ENCODE peak calls at places on chromosomes 6 and 20, in seven cellular contexts. Y is CD8-positive, alpha-beta T cell; M is coronary artery; O is Peyer's patch; R is heart right ventricle; C is hepatocyte; F is K562. P is an unnamed sample.

GRCh38 chr6:21441386-21441785 is 152.2 kb upstream of the SOX4 start:
- DNase-seq in Y (no peak), M (no peak), O (no peak), R (no peak), C (no peak), F (no peak), P (no peak)

GRCh38 chr6:11350294-11350693 is 117.8 kb upstream of the NEDD9 start:
- DNase-seq in Y (no peak), M (no peak), O (no peak), R (no peak), C (no peak), F (no peak), P (no peak)

GRCh38 chr20:49669601-49670189 is 44.0 kb downstream of the B4GALT5 start:
- DNase-seq in Y (no peak), M (no peak), O (no peak), R (no peak), C (no peak), F (no peak), P (no peak)

GRCh38 chr6:15441215-15441868 is 195.5 kb downstream of the JARID2 start:
- DNase-seq in Y (no peak), M (no peak), O (no peak), R (no peak), C (peak), F (peak), P (peak)

GRCh38 chr6:31769684-31770371 is 7.3 kb downstream of the VWA7 start:
- DNase-seq in Y (peak), M (no peak), O (peak), R (peak), C (peak), F (peak), P (no peak)

GRCh38 chr6:111427341-111428116 is 55.5 kb downstream of the REV3L start:
- DNase-seq in Y (no peak), M (no peak), O (no peak), R (no peak), C (no peak), F (no peak), P (no peak)

GRCh38 chr20:40945754-40946451 is 82.7 kb upstream of the TOP1 start:
- DNase-seq in Y (no peak), M (no peak), O (no peak), R (peak), C (peak), F (no peak), P (peak)

GRCh38 chr6:37096025-37096424 is 73.9 kb upstream of the PIM1 start:
- DNase-seq in Y (no peak), M (no peak), O (no peak), R (no peak), C (no peak), F (no peak), P (no peak)

DNA sequence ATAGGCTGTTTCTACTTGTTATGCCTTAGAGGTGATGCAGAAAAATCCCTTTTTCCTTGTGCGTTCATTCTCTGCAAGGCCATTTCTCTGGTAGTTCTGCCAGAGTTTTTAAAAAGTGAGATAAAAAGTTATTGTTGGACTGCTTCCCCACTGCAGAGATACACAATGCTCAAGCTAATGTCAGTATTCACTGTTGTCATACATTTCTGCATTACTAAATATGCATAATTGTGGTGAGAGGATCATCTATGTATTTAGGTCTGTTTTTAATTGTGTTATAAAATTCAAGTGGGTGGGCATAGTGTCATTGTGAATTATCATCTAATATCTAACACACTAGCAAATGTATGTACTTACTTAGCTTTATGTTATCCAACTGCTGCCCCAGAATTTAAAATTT is 600.3 kb downstream of the HTR1B start:
- DNase-seq in Y (no peak), M (no peak), O (no peak), R (no peak), C (no peak), F (no peak), P (no peak)
- H3K27ac ChIP-seq in Y (no peak), M (no peak), O (no peak), R (no peak), C (no peak), F (no peak), P (no peak)

DNA sequence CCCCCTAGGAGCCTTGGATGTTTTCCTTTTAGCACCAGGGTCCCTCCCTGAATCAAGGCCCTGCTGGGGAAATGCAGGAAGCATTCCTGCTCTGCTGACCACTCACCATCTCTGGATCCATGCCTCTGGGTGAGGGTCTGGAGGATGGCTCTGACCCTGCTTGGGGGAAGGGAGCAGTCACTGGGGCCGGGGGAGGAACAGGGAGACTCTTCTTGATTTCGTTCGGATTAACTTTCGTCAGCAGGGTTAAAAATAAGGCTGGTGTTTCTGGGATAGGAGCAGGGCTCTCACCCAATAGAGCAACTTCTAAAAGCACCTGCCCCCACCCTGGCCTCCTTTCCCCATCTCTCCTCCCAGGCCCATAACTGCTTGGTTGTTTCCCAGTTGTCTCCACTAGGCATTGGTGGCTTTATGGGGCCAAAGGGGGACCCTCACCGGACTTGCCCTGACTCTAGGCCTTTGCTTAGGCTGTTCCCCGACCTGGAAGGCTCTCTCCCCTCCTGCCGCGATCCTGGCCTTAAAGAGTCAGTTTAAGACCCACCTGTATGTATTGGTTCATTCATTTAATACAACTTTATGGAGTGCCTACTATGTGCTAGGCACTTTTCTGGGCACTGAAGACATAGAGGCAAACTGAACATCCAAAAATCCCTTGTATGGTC is 63.0 kb downstream of the JPH2 start:
- DNase-seq in Y (no peak), M (peak), O (no peak), R (no peak), C (no peak), F (no peak), P (no peak)
- H3K27ac ChIP-seq in Y (no peak), M (no peak), O (no peak), R (peak), C (no peak), F (no peak), P (no peak)

GRCh38 chr6:89790403-89790802 is 29.2 kb downstream of the MDN1 start:
- DNase-seq in Y (no peak), M (no peak), O (no peak), R (no peak), C (no peak), F (no peak), P (no peak)

GRCh38 chr6:89787660-89788338 is 31.8 kb downstream of the MDN1 start:
- DNase-seq in Y (no peak), M (no peak), O (no peak), R (no peak), C (no peak), F (no peak), P (no peak)

GRCh38 chr6:89784838-89785237 is 34.8 kb downstream of the MDN1 start:
- DNase-seq in Y (no peak), M (no peak), O (no peak), R (no peak), C (no peak), F (no peak), P (no peak)

GRCh38 chr6:89789980-89790379 is 29.6 kb downstream of the MDN1 start:
- DNase-seq in Y (no peak), M (no peak), O (no peak), R (no peak), C (no peak), F (no peak), P (no peak)

DNA sequence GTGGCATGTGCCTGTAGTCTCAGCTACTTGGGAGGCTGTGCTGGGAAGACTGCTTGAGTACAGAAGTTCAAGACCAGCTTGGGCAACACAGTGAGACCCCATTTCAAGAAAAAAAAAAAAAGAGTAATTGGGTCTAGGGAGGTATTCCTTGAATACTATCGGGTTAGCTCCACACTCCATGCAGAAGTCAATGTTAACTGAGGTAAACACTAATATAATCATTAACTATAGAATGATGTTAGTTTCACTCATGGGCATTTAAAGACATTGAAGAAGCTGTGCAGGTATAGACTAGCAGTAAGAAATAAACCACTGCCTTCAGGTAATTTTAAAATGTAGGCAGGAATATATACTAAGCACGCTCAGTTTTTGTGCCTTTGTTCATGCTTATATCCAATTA is 32.6 kb downstream of the MDN1 start:
- DNase-seq in Y (no peak), M (no peak), O (no peak), R (no peak), C (no peak), F (no peak), P (no peak)
- H3K27ac ChIP-seq in Y (no peak), M (no peak), O (no peak), R (no peak), C (peak), F (no peak), P (no peak)

GRCh38 chr6:136766274-136766673 is 26.0 kb downstream of the MAP3K5 start:
- DNase-seq in Y (no peak), M (no peak), O (no peak), R (no peak), C (no peak), F (no peak), P (no peak)
- H3K27ac ChIP-seq in Y (no peak), M (no peak), O (peak), R (peak), C (no peak), F (no peak), P (no peak)

GRCh38 chr6:89829591-89830384 is at the start of gene CASP8AP2:
- DNase-seq in Y (peak), M (peak), O (peak), R (peak), C (peak), F (peak), P (peak)
- H3K27ac ChIP-seq in Y (peak), M (peak), O (peak), R (peak), C (peak), F (peak), P (peak)

DNA sequence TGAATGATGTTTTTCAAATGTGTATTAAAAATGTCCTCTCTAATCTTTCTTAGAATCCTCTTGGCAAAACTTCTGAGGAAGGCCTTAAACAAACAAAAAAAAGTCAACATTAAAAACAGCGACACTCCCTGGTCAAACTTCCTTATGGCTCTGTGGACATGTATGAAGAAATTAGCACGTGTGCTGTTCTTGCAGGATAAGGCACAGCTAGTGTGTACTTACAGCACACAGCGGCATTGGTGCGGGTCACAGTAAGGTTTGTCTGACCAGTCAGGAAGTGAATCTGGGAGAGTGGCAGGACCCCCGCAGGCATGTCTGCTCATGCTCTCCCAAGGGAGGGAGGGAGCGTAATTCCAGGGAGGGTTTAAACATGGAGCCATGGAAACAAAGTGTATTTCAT is 38.8 kb downstream of the SLC22A1 start:
- DNase-seq in Y (no peak), M (no peak), O (no peak), R (no peak), C (peak), F (peak), P (no peak)
- H3K27ac ChIP-seq in Y (no peak), M (no peak), O (no peak), R (no peak), C (no peak), F (no peak), P (no peak)

DNA sequence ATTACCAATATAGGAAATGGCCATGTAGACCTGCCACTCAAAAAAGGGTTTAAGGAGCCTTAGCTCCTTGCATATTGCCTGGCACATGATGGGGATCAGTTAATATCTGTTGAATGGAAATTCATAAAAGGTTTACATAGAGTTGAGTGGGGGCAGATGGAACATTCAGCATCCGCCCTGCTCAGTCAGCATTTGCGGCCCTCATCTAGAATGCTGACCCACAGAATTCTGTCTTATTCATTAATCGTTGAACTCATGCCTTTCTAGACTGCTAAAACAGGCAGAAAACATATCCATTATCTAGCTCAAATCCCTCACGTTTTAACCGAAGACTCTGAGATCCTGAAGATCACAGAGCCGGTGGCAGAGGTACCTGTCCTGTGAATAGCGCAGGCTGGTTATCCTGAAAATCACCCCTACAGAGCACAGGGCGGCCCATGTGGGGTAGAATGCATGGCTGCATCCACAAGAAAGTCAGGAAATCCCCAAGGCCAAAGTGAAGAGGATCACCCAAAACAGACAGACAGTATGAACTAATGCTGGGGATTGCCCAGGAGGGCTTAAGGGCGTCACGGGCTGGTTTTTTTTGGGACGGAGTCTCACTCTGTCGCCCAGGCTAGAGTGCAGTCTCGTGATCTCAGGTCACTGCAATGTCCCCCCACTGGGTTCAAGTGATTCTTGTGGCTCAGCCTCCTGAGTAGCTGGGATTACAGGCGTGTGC is 59.9 kb downstream of the CNBD2 start:
- DNase-seq in Y (no peak), M (no peak), O (no peak), R (no peak), C (no peak), F (no peak), P (no peak)
- H3K27ac ChIP-seq in Y (no peak), M (no peak), O (no peak), R (no peak), C (no peak), F (no peak), P (no peak)

GRCh38 chr20:57396638-57397003 is 5.4 kb downstream of the RBM38 start:
- DNase-seq in Y (no peak), M (no peak), O (no peak), R (no peak), C (no peak), F (no peak), P (no peak)
- H3K27ac ChIP-seq in Y (peak), M (no peak), O (peak), R (peak), C (no peak), F (no peak), P (no peak)

P was measured in substantia nigra.